ENCODE peak calls at places on chromosomes 12 and 14, in six cellular contexts. One of them, this sample, is unnamed.

GRCh38 chr14:104226421-104227385 is 88.3 kb downstream of the KIF26A start:
- DNase-seq in heart left ventricle: no peak
- DNase-seq in caudate nucleus: no peak
- DNase-seq in uterus: no peak
- DNase-seq in IMR-90: no peak
- DNase-seq in gastrocnemius medialis: no peak
- DNase-seq in this sample: no peak

GRCh38 chr12:13570005-13570694 is 373.6 kb downstream of the EMP1 start:
- DNase-seq in heart left ventricle: no peak
- DNase-seq in caudate nucleus: no peak
- DNase-seq in uterus: no peak
- DNase-seq in IMR-90: no peak
- DNase-seq in gastrocnemius medialis: no peak
- DNase-seq in this sample: no peak

GRCh38 chr12:24760162-24760561 is 188.7 kb downstream of the BCAT1 start:
- DNase-seq in heart left ventricle: no peak
- DNase-seq in caudate nucleus: no peak
- DNase-seq in uterus: no peak
- DNase-seq in IMR-90: no peak
- DNase-seq in gastrocnemius medialis: no peak
- DNase-seq in this sample: no peak

GRCh38 chr12:28550757-28551381 is 360.6 kb downstream of the CCDC91 start:
- DNase-seq in heart left ventricle: no peak
- DNase-seq in caudate nucleus: no peak
- DNase-seq in uterus: no peak
- DNase-seq in IMR-90: peak
- DNase-seq in gastrocnemius medialis: no peak
- DNase-seq in this sample: no peak

GRCh38 chr14:104265918-104266642 is 127.7 kb downstream of the KIF26A start:
- DNase-seq in heart left ventricle: peak
- DNase-seq in caudate nucleus: no peak
- DNase-seq in uterus: peak
- DNase-seq in IMR-90: no peak
- DNase-seq in gastrocnemius medialis: no peak
- DNase-seq in this sample: no peak

GRCh38 chr12:118680361-118680963 is 300.9 kb upstream of the SRRM4 start:
- DNase-seq in heart left ventricle: peak
- DNase-seq in caudate nucleus: no peak
- DNase-seq in uterus: no peak
- DNase-seq in IMR-90: no peak
- DNase-seq in gastrocnemius medialis: no peak
- DNase-seq in this sample: no peak

GRCh38 chr12:27229367-27229766 is 14.7 kb upstream of the STK38L start:
- DNase-seq in heart left ventricle: no peak
- DNase-seq in caudate nucleus: no peak
- DNase-seq in uterus: no peak
- DNase-seq in IMR-90: no peak
- DNase-seq in gastrocnemius medialis: no peak
- DNase-seq in this sample: no peak

GRCh38 chr14:106657460-106657859 is 1131.1 kb downstream of the TMEM121 start:
- DNase-seq in heart left ventricle: no peak
- DNase-seq in caudate nucleus: no peak
- DNase-seq in uterus: no peak
- DNase-seq in IMR-90: no peak
- DNase-seq in gastrocnemius medialis: no peak
- DNase-seq in this sample: no peak

GRCh38 chr12:130669205-130669557 is 46.9 kb downstream of the RIMBP2 start:
- DNase-seq in heart left ventricle: no peak
- DNase-seq in caudate nucleus: no peak
- DNase-seq in uterus: no peak
- DNase-seq in IMR-90: no peak
- DNase-seq in gastrocnemius medialis: no peak
- DNase-seq in this sample: no peak

GRCh38 chr14:77148510-77149231 is 7.1 kb upstream of the ZDHHC22 start:
- DNase-seq in heart left ventricle: no peak
- DNase-seq in caudate nucleus: no peak
- DNase-seq in uterus: no peak
- DNase-seq in IMR-90: no peak
- DNase-seq in gastrocnemius medialis: no peak
- DNase-seq in this sample: no peak

GRCh38 chr12:71871116-71871515 is 31.6 kb downstream of the TBC1D15 start:
- DNase-seq in heart left ventricle: no peak
- DNase-seq in caudate nucleus: no peak
- DNase-seq in uterus: no peak
- DNase-seq in IMR-90: peak
- DNase-seq in gastrocnemius medialis: no peak
- DNase-seq in this sample: no peak

GRCh38 chr12:84785951-84786350 is 126.6 kb downstream of the SLC6A15 start:
- DNase-seq in heart left ventricle: no peak
- DNase-seq in caudate nucleus: no peak
- DNase-seq in uterus: no peak
- DNase-seq in IMR-90: peak
- DNase-seq in gastrocnemius medialis: no peak
- DNase-seq in this sample: no peak

GRCh38 chr14:30273564-30273880 is 285.4 kb upstream of the G2E3 start:
- DNase-seq in heart left ventricle: no peak
- DNase-seq in caudate nucleus: no peak
- DNase-seq in uterus: no peak
- DNase-seq in IMR-90: no peak
- DNase-seq in gastrocnemius medialis: no peak
- DNase-seq in this sample: no peak

GRCh38 chr12:7989827-7990491 is 42.6 kb upstream of the FOXJ2 start:
- DNase-seq in heart left ventricle: peak
- DNase-seq in caudate nucleus: no peak
- DNase-seq in uterus: no peak
- DNase-seq in IMR-90: peak
- DNase-seq in gastrocnemius medialis: peak
- DNase-seq in this sample: no peak

GRCh38 chr12:93318720-93319522 is 58.8 kb upstream of the NUDT4 start:
- DNase-seq in heart left ventricle: no peak
- DNase-seq in caudate nucleus: no peak
- DNase-seq in uterus: no peak
- DNase-seq in IMR-90: no peak
- DNase-seq in gastrocnemius medialis: no peak
- DNase-seq in this sample: no peak

GRCh38 chr12:75635606-75636444 is 124.4 kb upstream of the KRR1 start:
- DNase-seq in heart left ventricle: no peak
- DNase-seq in caudate nucleus: no peak
- DNase-seq in uterus: no peak
- DNase-seq in IMR-90: peak
- DNase-seq in gastrocnemius medialis: no peak
- DNase-seq in this sample: no peak

GRCh38 chr12:86727151-86727550 is 471.0 kb upstream of the MGAT4C start:
- DNase-seq in heart left ventricle: no peak
- DNase-seq in caudate nucleus: no peak
- DNase-seq in uterus: no peak
- DNase-seq in IMR-90: peak
- DNase-seq in gastrocnemius medialis: no peak
- DNase-seq in this sample: no peak

GRCh38 chr14:103839569-103839968 is 7.8 kb downstream of the PPP1R13B start:
- DNase-seq in heart left ventricle: no peak
- DNase-seq in caudate nucleus: no peak
- DNase-seq in uterus: no peak
- DNase-seq in IMR-90: no peak
- DNase-seq in gastrocnemius medialis: no peak
- DNase-seq in this sample: no peak

GRCh38 chr14:32984531-32984930 is 45.9 kb downstream of the NPAS3 start:
- DNase-seq in heart left ventricle: no peak
- DNase-seq in caudate nucleus: no peak
- DNase-seq in uterus: no peak
- DNase-seq in IMR-90: no peak
- DNase-seq in gastrocnemius medialis: no peak
- DNase-seq in this sample: no peak

GRCh38 chr12:114445401-114446323 is 39.7 kb upstream of the TBX5 start:
- DNase-seq in heart left ventricle: no peak
- DNase-seq in caudate nucleus: no peak
- DNase-seq in uterus: no peak
- DNase-seq in IMR-90: no peak
- DNase-seq in gastrocnemius medialis: no peak
- DNase-seq in this sample: no peak

GRCh38 chr12:13588574-13588973 is 392.0 kb downstream of the EMP1 start:
- DNase-seq in heart left ventricle: no peak
- DNase-seq in caudate nucleus: no peak
- DNase-seq in uterus: no peak
- DNase-seq in IMR-90: no peak
- DNase-seq in gastrocnemius medialis: no peak
- DNase-seq in this sample: no peak

DNA sequence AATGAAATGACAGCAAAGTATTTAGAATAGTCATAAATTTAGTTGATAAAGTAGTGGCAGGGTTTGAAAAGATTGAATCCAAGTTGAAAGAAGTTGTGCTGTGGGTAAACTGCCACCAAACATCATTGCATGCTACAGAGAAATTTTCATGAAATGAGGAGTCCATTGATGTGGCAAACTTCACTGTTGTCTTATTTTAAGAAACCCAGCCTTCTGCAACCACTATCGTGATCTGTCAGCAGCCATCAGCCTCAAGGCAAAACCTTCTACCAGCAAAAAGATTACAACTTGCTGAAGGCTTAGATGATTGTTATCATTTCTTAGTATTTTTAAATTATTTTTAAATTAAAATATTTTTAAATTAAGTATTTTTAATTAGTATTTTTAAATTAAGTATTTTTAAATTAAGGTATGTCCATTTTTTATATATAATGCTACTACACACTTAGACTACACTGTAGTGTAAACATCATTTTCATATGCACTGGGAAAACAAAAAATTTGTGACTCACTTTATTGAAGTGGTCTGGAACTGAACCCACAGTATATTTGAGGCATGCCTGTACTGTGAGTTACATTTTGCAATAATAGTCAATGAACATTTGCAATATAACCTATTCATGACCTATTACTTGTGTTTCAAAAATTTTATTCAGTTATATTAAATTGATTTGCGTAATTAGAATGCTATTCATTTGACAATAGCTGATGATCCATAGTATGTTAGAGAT is 67.2 kb upstream of the SYT1 start:
- DNase-seq in heart left ventricle: no peak
- DNase-seq in caudate nucleus: no peak
- DNase-seq in uterus: no peak
- DNase-seq in IMR-90: peak
- DNase-seq in gastrocnemius medialis: no peak
- DNase-seq in this sample: no peak
- H3K27ac ChIP-seq in heart left ventricle: no peak
- H3K27ac ChIP-seq in caudate nucleus: no peak
- H3K27ac ChIP-seq in uterus: no peak
- H3K27ac ChIP-seq in IMR-90: no peak
- H3K27ac ChIP-seq in gastrocnemius medialis: no peak
- H3K27ac ChIP-seq in this sample: no peak

GRCh38 chr14:75820761-75821160 is 159.7 kb downstream of the TTLL5 start:
- DNase-seq in heart left ventricle: no peak
- DNase-seq in caudate nucleus: no peak
- DNase-seq in uterus: no peak
- DNase-seq in IMR-90: no peak
- DNase-seq in gastrocnemius medialis: no peak
- DNase-seq in this sample: no peak

GRCh38 chr14:75824328-75824727 is 157.5 kb downstream of the TGFB3 start:
- DNase-seq in heart left ventricle: no peak
- DNase-seq in caudate nucleus: no peak
- DNase-seq in uterus: no peak
- DNase-seq in IMR-90: no peak
- DNase-seq in gastrocnemius medialis: no peak
- DNase-seq in this sample: no peak

GRCh38 chr14:75821828-75822521 is 159.8 kb downstream of the TGFB3 start:
- DNase-seq in heart left ventricle: no peak
- DNase-seq in caudate nucleus: no peak
- DNase-seq in uterus: no peak
- DNase-seq in IMR-90: peak
- DNase-seq in gastrocnemius medialis: no peak
- DNase-seq in this sample: no peak

GRCh38 chr14:75823334-75823733 is 158.5 kb downstream of the TGFB3 start:
- DNase-seq in heart left ventricle: peak
- DNase-seq in caudate nucleus: no peak
- DNase-seq in uterus: peak
- DNase-seq in IMR-90: no peak
- DNase-seq in gastrocnemius medialis: no peak
- DNase-seq in this sample: no peak

DNA sequence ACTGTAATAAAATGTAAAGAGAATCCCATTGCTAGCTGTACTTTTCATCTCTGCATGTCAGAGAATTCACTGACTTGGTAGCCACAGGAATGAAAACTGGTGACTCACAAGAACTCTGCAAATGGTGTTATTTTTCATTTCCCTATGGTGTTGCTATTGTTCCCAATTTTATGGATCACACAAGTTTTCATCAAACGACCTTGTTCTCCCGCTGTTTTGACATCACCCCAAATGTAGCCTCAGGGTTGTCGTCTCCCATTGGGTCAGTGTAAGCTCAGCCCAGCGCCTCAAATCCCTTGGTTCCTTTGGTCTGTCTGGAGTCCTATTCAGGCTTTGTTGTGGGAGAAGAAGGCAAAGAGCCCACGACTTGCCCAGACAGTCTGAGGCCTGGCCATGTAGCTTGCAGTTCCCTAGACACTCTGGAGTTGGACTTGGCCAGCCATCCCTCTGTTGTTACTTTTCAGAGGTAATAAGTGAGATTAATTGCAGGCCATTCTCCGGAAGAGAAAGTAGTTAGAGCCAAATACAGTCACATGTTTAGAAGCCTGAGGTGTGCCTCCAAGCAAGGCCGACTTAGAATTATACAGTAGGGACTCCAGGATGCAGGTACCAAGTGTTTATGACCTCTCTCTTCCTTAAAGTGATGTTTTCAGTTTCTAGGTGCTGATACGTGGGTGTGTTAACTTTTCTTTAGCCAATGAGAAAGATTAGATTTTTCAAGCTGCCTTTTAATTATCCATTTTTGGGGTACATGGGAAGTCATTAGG is 159.1 kb downstream of the TGFB3 start:
- DNase-seq in heart left ventricle: no peak
- DNase-seq in caudate nucleus: no peak
- DNase-seq in uterus: no peak
- DNase-seq in IMR-90: peak
- DNase-seq in gastrocnemius medialis: no peak
- DNase-seq in this sample: no peak
- H3K27ac ChIP-seq in heart left ventricle: peak
- H3K27ac ChIP-seq in caudate nucleus: no peak
- H3K27ac ChIP-seq in uterus: peak
- H3K27ac ChIP-seq in IMR-90: no peak
- H3K27ac ChIP-seq in gastrocnemius medialis: peak
- H3K27ac ChIP-seq in this sample: no peak

DNA sequence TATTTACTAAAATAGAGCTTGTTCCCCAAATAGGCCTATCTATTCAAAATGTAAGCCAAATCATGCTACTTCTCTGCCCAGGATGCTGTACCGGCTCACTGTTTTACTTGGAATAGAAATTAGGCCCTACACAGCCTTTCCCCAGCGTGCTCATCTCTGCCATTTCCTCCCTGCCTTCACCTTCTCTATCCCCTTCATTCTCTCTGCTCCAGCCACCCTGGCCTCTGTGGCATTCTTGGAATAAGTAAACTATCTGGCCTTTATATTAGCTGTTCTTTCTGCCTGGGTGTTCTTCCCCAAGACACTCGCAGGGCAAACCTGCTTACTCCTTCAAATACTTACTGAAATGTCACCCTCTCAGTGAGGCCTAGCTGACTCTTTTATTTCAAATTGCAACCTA is 30.9 kb upstream of the DYRK2 start:
- DNase-seq in heart left ventricle: no peak
- DNase-seq in caudate nucleus: no peak
- DNase-seq in uterus: no peak
- DNase-seq in IMR-90: no peak
- DNase-seq in gastrocnemius medialis: no peak
- DNase-seq in this sample: no peak
- H3K27ac ChIP-seq in heart left ventricle: peak
- H3K27ac ChIP-seq in caudate nucleus: no peak
- H3K27ac ChIP-seq in uterus: no peak
- H3K27ac ChIP-seq in IMR-90: no peak
- H3K27ac ChIP-seq in gastrocnemius medialis: no peak
- H3K27ac ChIP-seq in this sample: no peak

GRCh38 chr12:116062698-116063097 is 214.8 kb downstream of the MED13L start:
- DNase-seq in heart left ventricle: no peak
- DNase-seq in caudate nucleus: no peak
- DNase-seq in uterus: no peak
- DNase-seq in IMR-90: no peak
- DNase-seq in gastrocnemius medialis: peak
- DNase-seq in this sample: no peak
- H3K27ac ChIP-seq in heart left ventricle: no peak
- H3K27ac ChIP-seq in caudate nucleus: no peak
- H3K27ac ChIP-seq in uterus: peak
- H3K27ac ChIP-seq in IMR-90: no peak
- H3K27ac ChIP-seq in gastrocnemius medialis: peak
- H3K27ac ChIP-seq in this sample: no peak

This sample was measured in substantia nigra.